ENCODE peak calls at places on chromosome 4, in ten cellular contexts. X is C1 segment of cervical spinal cord; A is Right ventricle myocardium inferior; Q is kidney tubule cell; E is EL; S is COR-L47; I is stimulated activated naive CD8-positive, alpha-beta T cell treated with anti-CD3 and anti-CD28 coated beads, Interleukin-15, amount 100 ng/mL, for 72 hours; K is head of caudate nucleus; T is NCI-H2081; Z is pancreas. H is an unnamed sample.
A peak's percentile ranks its signal among the peaks of the same experiment; 100 is the strongest.

GRCh38 chr4:170497105-170497504 is 407.3 kb upstream of the AADAT start:
- DNase-seq in A (no peak), E (peak; percentile 1), Q (peak; percentile 30), X (no peak), Z (no peak), S (peak; percentile 66), I (no peak), T (peak; percentile 75), K (peak; percentile 49), H (no peak)

GRCh38 chr4:5973486-5974220 is 44.6 kb downstream of the C4orf50 start:
- DNase-seq in T (no peak), Z (no peak), S (no peak), A (no peak), Q (no peak), E (no peak), X (no peak), K (no peak), I (no peak), H (peak; percentile 47)

GRCh38 chr4:48047421-48047844 is 30.9 kb downstream of the NIPAL1 start:
- DNase-seq in Q (peak; percentile 57), Z (no peak), I (peak; percentile 85), E (no peak), A (no peak), X (no peak), S (no peak), K (no peak), T (no peak), H (no peak)

GRCh38 chr4:102390438-102390837 is 45.2 kb upstream of the SLC39A8 start:
- DNase-seq in X (no peak), K (no peak), Q (peak; percentile 82), S (no peak), E (peak; percentile 8), Z (no peak), A (no peak), T (no peak), I (peak; percentile 18), H (no peak)

GRCh38 chr4:139710073-139710472 is 44.5 kb downstream of the MGST2 start:
- DNase-seq in S (no peak), A (no peak), Z (no peak), E (no peak), Q (no peak), T (no peak), X (no peak), K (no peak), I (no peak), H (no peak)

GRCh38 chr4:25439913-25440477 is 62.9 kb downstream of the ANAPC4 start:
- DNase-seq in A (no peak), T (peak; percentile 88), E (peak; percentile 71), Q (peak; percentile 74), X (peak; percentile 21), Z (no peak), K (peak; percentile 92), S (peak; percentile 75), I (peak; percentile 54), H (no peak)

GRCh38 chr4:4334798-4335520 is 44.9 kb downstream of the ZBTB49 start:
- DNase-seq in Q (peak; percentile 73), S (peak; percentile 46), X (peak; percentile 34), E (peak; percentile 47), A (no peak), I (peak; percentile 78), Z (peak; percentile 85), T (peak; percentile 66), K (peak; percentile 89), H (peak; percentile 80)

GRCh38 chr4:148795156-148795864 is 353.1 kb upstream of the NR3C2 start:
- DNase-seq in S (no peak), E (peak; percentile 8), Z (no peak), Q (peak; percentile 80), A (no peak), K (no peak), T (no peak), X (no peak), I (no peak), H (peak; percentile 66)

GRCh38 chr4:72031868-72032619 is at the start of gene NPFFR2:
- DNase-seq in K (peak; percentile 47), Z (peak; percentile 73), X (no peak), E (peak; percentile 5), I (no peak), A (peak; percentile 64), Q (peak; percentile 83), T (peak; percentile 3), S (no peak), H (peak; percentile 77)

GRCh38 chr4:166577639-166578038 is 656.7 kb downstream of the SPOCK3 start:
- DNase-seq in X (no peak), I (no peak), S (no peak), K (no peak), Q (no peak), T (no peak), Z (no peak), A (no peak), E (no peak), H (no peak)

GRCh38 chr4:10963958-10964705 is 279.6 kb upstream of the CLNK start:
- DNase-seq in A (no peak), E (no peak), Z (no peak), T (peak; percentile 71), I (no peak), K (no peak), X (no peak), S (peak; percentile 52), Q (no peak), H (no peak)

GRCh38 chr4:137700751-137701150 is 168.5 kb upstream of the PCDH18 start:
- DNase-seq in T (no peak), Z (no peak), A (no peak), Q (peak; percentile 4), E (no peak), X (no peak), I (no peak), K (no peak), S (no peak), H (no peak)

GRCh38 chr4:176775326-176775725 is 17.4 kb downstream of the VEGFC start:
- DNase-seq in K (no peak), T (no peak), Q (no peak), E (no peak), X (no peak), A (no peak), I (no peak), Z (no peak), S (no peak), H (no peak)

GRCh38 chr4:3531306-3531886 is 826 bp downstream of the LRPAP1 start:
- DNase-seq in I (no peak), Z (peak; percentile 53), T (no peak), Q (peak; percentile 21), E (no peak), A (no peak), X (no peak), S (no peak), K (no peak), H (peak; percentile 57)

GRCh38 chr4:152663203-152664066 is 16.4 kb downstream of the TMEM154 start:
- DNase-seq in K (no peak), E (no peak), Q (no peak), T (no peak), Z (no peak), X (no peak), I (no peak), A (no peak), S (no peak), H (no peak)

GRCh38 chr4:83043801-83044407 is 8.9 kb downstream of the COPS4 start:
- DNase-seq in Q (no peak), I (no peak), S (no peak), X (no peak), Z (no peak), A (no peak), T (no peak), E (peak; percentile 74), K (no peak), H (no peak)

GRCh38 chr4:150436598-150437370 is 145.2 kb upstream of the MAB21L2 start:
- DNase-seq in S (no peak), E (no peak), X (no peak), Z (no peak), Q (no peak), K (no peak), I (no peak), A (no peak), T (no peak), H (no peak)

GRCh38 chr4:171812377-171813194 is 618 bp upstream of the GALNTL6 start:
- DNase-seq in I (no peak), E (no peak), X (no peak), Q (peak; percentile 5), S (no peak), K (no peak), T (peak; percentile 31), Z (peak; percentile 65), A (peak; percentile 58), H (no peak)

GRCh38 chr4:56871357-56871993 is 36.2 kb upstream of the REST start:
- DNase-seq in A (peak; percentile 52), K (peak; percentile 59), S (peak; percentile 27), Z (no peak), T (peak; percentile 75), X (peak; percentile 2), E (no peak), Q (no peak), I (no peak), H (no peak)

GRCh38 chr4:185205697-185206342 is 2.0 kb upstream of the CFAP97 start:
- DNase-seq in E (no peak), K (no peak), A (no peak), Q (no peak), Z (no peak), I (no peak), T (no peak), X (no peak), S (no peak), H (no peak)

GRCh38 chr4:10101559-10102192 is 14.9 kb downstream of the WDR1 start:
- DNase-seq in T (no peak), X (no peak), K (no peak), Z (no peak), A (peak; percentile 63), E (no peak), S (no peak), Q (no peak), I (no peak), H (no peak)

GRCh38 chr4:11700751-11701226 is 272.1 kb upstream of the HS3ST1 start:
- DNase-seq in E (no peak), K (no peak), X (no peak), I (no peak), Z (no peak), Q (peak; percentile 74), A (no peak), S (no peak), T (no peak), H (no peak)

GRCh38 chr4:162560073-162560472 is 396.3 kb upstream of the FSTL5 start:
- DNase-seq in Z (no peak), A (no peak), S (no peak), Q (no peak), K (no peak), E (no peak), X (no peak), T (no peak), I (no peak), H (no peak)

H was measured in upper lobe of right lung.